ENCODE peak calls at places on chromosomes 11 and 22, in five cellular contexts. One of them, this sample, is unnamed.
A peak's percentile ranks its signal among the peaks of the same experiment; 100 is the strongest.

GRCh38 chr11:68855205-68855978 is 13.7 kb upstream of the CPT1A start:
- DNase-seq in K562: no peak
- DNase-seq in transverse colon: peak; percentile 41
- DNase-seq in prostate gland: peak; percentile 35
- DNase-seq in HCT116: no peak
- DNase-seq in this sample: peak; percentile 51

GRCh38 chr11:88354909-88355308 is 17.4 kb upstream of the CTSC start:
- DNase-seq in HCT116: no peak
- DNase-seq in transverse colon: no peak
- DNase-seq in prostate gland: no peak
- DNase-seq in K562: no peak
- DNase-seq in this sample: no peak

GRCh38 chr11:45089251-45089650 is 57.2 kb upstream of the PRDM11 start:
- DNase-seq in HCT116: no peak
- DNase-seq in prostate gland: no peak
- DNase-seq in K562: no peak
- DNase-seq in transverse colon: peak; percentile 59
- DNase-seq in this sample: no peak

GRCh38 chr11:118283311-118283636 is 19.2 kb upstream of the MPZL2 start:
- DNase-seq in K562: no peak
- DNase-seq in transverse colon: no peak
- DNase-seq in HCT116: no peak
- DNase-seq in prostate gland: no peak
- DNase-seq in this sample: no peak

GRCh38 chr22:32477608-32478007 is 3.0 kb downstream of the FBXO7 start:
- DNase-seq in transverse colon: no peak
- DNase-seq in HCT116: no peak
- DNase-seq in prostate gland: no peak
- DNase-seq in K562: no peak
- DNase-seq in this sample: no peak

GRCh38 chr11:74840486-74840885 is 91.8 kb downstream of the RNF169 start:
- DNase-seq in HCT116: no peak
- DNase-seq in K562: no peak
- DNase-seq in transverse colon: no peak
- DNase-seq in prostate gland: no peak
- DNase-seq in this sample: no peak

GRCh38 chr11:130181295-130182272 is 22.0 kb downstream of the ST14 start:
- DNase-seq in prostate gland: peak; percentile 59
- DNase-seq in HCT116: no peak
- DNase-seq in transverse colon: peak; percentile 84
- DNase-seq in K562: no peak
- DNase-seq in this sample: no peak

GRCh38 chr11:10225553-10225952 is 68.5 kb downstream of the SBF2 start:
- DNase-seq in transverse colon: no peak
- DNase-seq in HCT116: no peak
- DNase-seq in K562: no peak
- DNase-seq in prostate gland: no peak
- DNase-seq in this sample: no peak

GRCh38 chr11:33687733-33688479 is 12.7 kb downstream of the C11orf91 start:
- DNase-seq in prostate gland: peak; percentile 30
- DNase-seq in HCT116: peak; percentile 60
- DNase-seq in transverse colon: no peak
- DNase-seq in K562: peak; percentile 72
- DNase-seq in this sample: peak; percentile 37

GRCh38 chr11:18836415-18836814 is 44.8 kb upstream of the PTPN5 start:
- DNase-seq in transverse colon: no peak
- DNase-seq in prostate gland: no peak
- DNase-seq in K562: no peak
- DNase-seq in HCT116: no peak
- DNase-seq in this sample: no peak

GRCh38 chr22:45246060-45246985 is 5.6 kb upstream of the KIAA0930 start:
- DNase-seq in transverse colon: peak; percentile 79
- DNase-seq in prostate gland: peak; percentile 67
- DNase-seq in HCT116: peak; percentile 92
- DNase-seq in K562: no peak
- DNase-seq in this sample: no peak

GRCh38 chr11:133762538-133762937 is 82.8 kb downstream of the SPATA19 start:
- DNase-seq in HCT116: no peak
- DNase-seq in prostate gland: no peak
- DNase-seq in transverse colon: no peak
- DNase-seq in K562: no peak
- DNase-seq in this sample: no peak

GRCh38 chr11:12239396-12240298 is 129.3 kb downstream of the MICAL2 start:
- DNase-seq in prostate gland: no peak
- DNase-seq in K562: no peak
- DNase-seq in HCT116: no peak
- DNase-seq in transverse colon: no peak
- DNase-seq in this sample: no peak

GRCh38 chr11:67439321-67440228 is 2.1 kb upstream of the PTPRCAP start:
- DNase-seq in transverse colon: peak; percentile 62
- DNase-seq in prostate gland: no peak
- DNase-seq in HCT116: no peak
- DNase-seq in K562: no peak
- DNase-seq in this sample: peak; percentile 72

GRCh38 chr11:11669447-11669846 is 47.6 kb upstream of the GALNT18 start:
- DNase-seq in transverse colon: no peak
- DNase-seq in HCT116: no peak
- DNase-seq in K562: no peak
- DNase-seq in prostate gland: no peak
- DNase-seq in this sample: no peak

GRCh38 chr11:21552910-21553309 is 640.0 kb upstream of the ANO5 start:
- DNase-seq in prostate gland: no peak
- DNase-seq in transverse colon: no peak
- DNase-seq in HCT116: no peak
- DNase-seq in K562: no peak
- DNase-seq in this sample: no peak

GRCh38 chr11:28384418-28384817 is 276.2 kb downstream of the METTL15 start:
- DNase-seq in transverse colon: no peak
- DNase-seq in HCT116: no peak
- DNase-seq in K562: no peak
- DNase-seq in prostate gland: no peak
- DNase-seq in this sample: no peak

GRCh38 chr11:106389096-106389495 is 311.6 kb downstream of the AASDHPPT start:
- DNase-seq in HCT116: no peak
- DNase-seq in prostate gland: no peak
- DNase-seq in transverse colon: no peak
- DNase-seq in K562: no peak
- DNase-seq in this sample: no peak

GRCh38 chr11:36010010-36010740 is 66.3 kb downstream of the LDLRAD3 start:
- DNase-seq in prostate gland: peak; percentile 50
- DNase-seq in K562: no peak
- DNase-seq in transverse colon: no peak
- DNase-seq in HCT116: no peak
- DNase-seq in this sample: no peak

GRCh38 chr11:12812849-12813248 is 138.6 kb downstream of the TEAD1 start:
- DNase-seq in HCT116: no peak
- DNase-seq in prostate gland: no peak
- DNase-seq in transverse colon: no peak
- DNase-seq in K562: peak; percentile 88
- DNase-seq in this sample: no peak

DNA sequence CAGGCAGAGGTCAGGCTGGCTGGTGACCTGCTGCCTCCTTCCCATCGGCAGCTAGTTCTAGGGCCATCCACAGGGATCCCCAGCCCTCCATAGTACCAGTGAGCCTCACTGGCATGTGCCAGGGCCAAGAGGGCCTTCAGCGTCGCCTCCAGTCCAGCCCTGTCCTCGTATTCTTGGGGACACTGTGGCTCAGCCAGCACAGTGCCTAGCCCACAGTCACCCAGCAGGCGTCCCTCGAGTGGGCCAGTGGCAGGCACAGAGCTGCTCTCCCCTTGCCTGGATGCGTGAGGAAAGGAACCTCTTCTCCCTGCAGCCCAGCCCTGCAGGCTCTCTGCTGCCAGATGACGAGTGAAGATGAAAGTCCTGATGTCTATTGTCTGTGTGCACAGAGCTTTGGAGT is 10.6 kb upstream of the SH3BP1 start:
- DNase-seq in transverse colon: no peak
- DNase-seq in K562: no peak
- DNase-seq in HCT116: no peak
- DNase-seq in prostate gland: no peak
- DNase-seq in this sample: no peak
- H3K4me3 ChIP-seq in transverse colon: no peak overlapping the region
- H3K4me3 ChIP-seq in K562: no peak overlapping the region
- H3K4me3 ChIP-seq in HCT116: no peak overlapping the region
- H3K4me3 ChIP-seq in prostate gland: no peak overlapping the region
- H3K4me3 ChIP-seq in this sample: no peak overlapping the region

DNA sequence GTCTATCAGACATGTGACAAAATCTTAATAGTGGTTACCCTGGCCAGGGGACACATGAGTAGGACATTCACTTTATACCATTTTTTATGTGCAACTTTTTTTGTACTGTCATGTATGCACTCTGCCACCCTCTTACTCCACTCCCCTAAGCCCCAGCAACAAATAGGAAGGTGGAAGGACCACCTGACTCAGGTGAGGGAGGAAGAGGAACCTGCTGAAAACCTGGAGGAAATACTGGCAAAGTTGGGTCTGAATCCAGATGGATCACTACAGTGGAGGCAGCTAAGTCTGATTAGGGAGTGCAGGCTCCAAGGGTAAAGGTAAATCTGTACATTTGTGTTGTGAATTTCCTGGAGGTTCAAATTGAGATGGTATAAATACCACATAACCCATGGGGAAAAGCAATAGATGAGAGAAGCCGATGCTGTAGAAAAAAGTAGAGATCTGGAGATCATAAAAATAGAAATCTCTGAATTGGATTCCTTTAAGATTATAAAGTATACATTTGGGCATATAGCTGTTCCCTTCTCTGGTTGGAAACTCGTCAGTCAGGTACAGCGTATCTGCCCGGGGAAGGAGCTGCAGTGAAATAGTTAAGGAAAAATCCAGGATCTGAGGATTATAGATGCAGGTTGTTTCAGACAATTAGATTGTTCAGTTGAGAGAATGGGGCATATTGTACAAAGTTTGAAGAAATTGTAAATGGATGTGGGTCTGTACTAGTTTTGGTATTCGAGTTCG is 52.2 kb upstream of the OR9Q1 start:
- DNase-seq in transverse colon: no peak
- DNase-seq in K562: no peak
- DNase-seq in prostate gland: no peak
- DNase-seq in HCT116: no peak
- DNase-seq in this sample: no peak
- TF ChIP-seq CTCF in transverse colon: no peak
- TF ChIP-seq CTCF in K562: no peak
- TF ChIP-seq CTCF in prostate gland: no peak
- TF ChIP-seq CTCF in HCT116: no peak
- TF ChIP-seq CTCF in this sample: no peak

GRCh38 chr11:121575250-121575962 is 122.6 kb upstream of the SORL1-AS1 start:
- DNase-seq in HCT116: no peak
- DNase-seq in transverse colon: peak; percentile 41
- DNase-seq in K562: no peak
- DNase-seq in prostate gland: no peak
- DNase-seq in this sample: peak; percentile 52
- TF ChIP-seq POLR2AphosphoS5 in HCT116: no peak
- TF ChIP-seq POLR2AphosphoS5 in transverse colon: peak; percentile 45
- TF ChIP-seq POLR2AphosphoS5 in K562: no peak
- TF ChIP-seq POLR2AphosphoS5 in prostate gland: peak; percentile 44
- TF ChIP-seq POLR2AphosphoS5 in this sample: peak; percentile 35

GRCh38 chr22:50057868-50058311 is at the start of gene TTLL8:
- DNase-seq in prostate gland: no peak
- DNase-seq in transverse colon: no peak
- DNase-seq in K562: no peak
- DNase-seq in HCT116: no peak
- DNase-seq in this sample: no peak
- H3K4me3 ChIP-seq in prostate gland: no peak within 1 kb of the TSS
- H3K4me3 ChIP-seq in transverse colon: no peak within 1 kb of the TSS
- H3K4me3 ChIP-seq in K562: no peak within 1 kb of the TSS
- H3K4me3 ChIP-seq in HCT116: no peak within 1 kb of the TSS
- H3K4me3 ChIP-seq in this sample: no peak within 1 kb of the TSS

GRCh38 chr11:4063348-4063747 is 31.3 kb upstream of the RRM1 start:
- DNase-seq in HCT116: no peak
- DNase-seq in transverse colon: no peak
- DNase-seq in K562: no peak
- DNase-seq in prostate gland: no peak
- DNase-seq in this sample: no peak

GRCh38 chr11:4065601-4066377 is 28.8 kb upstream of the RRM1 start:
- DNase-seq in transverse colon: no peak
- DNase-seq in prostate gland: no peak
- DNase-seq in HCT116: no peak
- DNase-seq in K562: no peak
- DNase-seq in this sample: no peak

GRCh38 chr11:4066960-4067359 is 27.6 kb upstream of the RRM1 start:
- DNase-seq in HCT116: no peak
- DNase-seq in K562: no peak
- DNase-seq in prostate gland: no peak
- DNase-seq in transverse colon: no peak
- DNase-seq in this sample: no peak

GRCh38 chr11:4064278-4064955 is 30.2 kb upstream of the RRM1 start:
- DNase-seq in HCT116: no peak
- DNase-seq in prostate gland: no peak
- DNase-seq in K562: no peak
- DNase-seq in transverse colon: no peak
- DNase-seq in this sample: no peak

GRCh38 chr11:4065086-4065485 is 29.5 kb upstream of the RRM1 start:
- DNase-seq in transverse colon: no peak
- DNase-seq in HCT116: no peak
- DNase-seq in K562: no peak
- DNase-seq in prostate gland: no peak
- DNase-seq in this sample: no peak
- TF ChIP-seq CTCF in transverse colon: no peak
- TF ChIP-seq CTCF in HCT116: no peak
- TF ChIP-seq CTCF in K562: no peak
- TF ChIP-seq CTCF in prostate gland: no peak
- TF ChIP-seq CTCF in this sample: no peak

DNA sequence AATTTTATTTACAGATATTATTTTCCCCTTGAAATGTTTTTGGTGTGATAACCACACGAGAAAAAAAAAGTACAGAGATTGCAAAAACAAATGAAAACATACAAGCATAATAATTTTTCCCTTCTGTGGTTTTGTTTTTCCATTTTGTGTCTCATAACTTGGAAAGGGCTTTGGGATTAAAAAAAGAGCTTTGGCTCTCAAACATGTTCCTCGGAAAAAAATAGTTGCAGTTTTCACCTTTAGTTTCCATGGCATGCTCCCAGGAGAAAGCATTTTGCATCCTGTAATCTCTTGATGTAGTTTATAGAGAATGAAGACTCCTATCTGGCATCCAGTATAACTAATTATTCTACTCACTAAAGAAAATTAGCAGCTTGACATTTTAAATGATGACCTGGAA is 362.1 kb upstream of the PDGFD start:
- DNase-seq in HCT116: no peak
- DNase-seq in K562: no peak
- DNase-seq in prostate gland: no peak
- DNase-seq in transverse colon: no peak
- DNase-seq in this sample: no peak
- TF ChIP-seq POLR2AphosphoS5 in HCT116: no peak
- TF ChIP-seq POLR2AphosphoS5 in K562: no peak
- TF ChIP-seq POLR2AphosphoS5 in prostate gland: no peak
- TF ChIP-seq POLR2AphosphoS5 in transverse colon: no peak
- TF ChIP-seq POLR2AphosphoS5 in this sample: no peak